ENCODE peak calls at places on chromosomes 16 and 17, in four cellular contexts. One of them, this sample, is unnamed.

GRCh38 chr16:79170565-79171242 is 429.8 kb downstream of the MAF start:
- DNase-seq in AG08395: no peak
- DNase-seq in glomerular endothelial cell: no peak
- DNase-seq in EL: no peak
- DNase-seq in this sample: no peak

GRCh38 chr16:61814716-61815347 is 221.4 kb downstream of the CDH8 start:
- DNase-seq in AG08395: no peak
- DNase-seq in glomerular endothelial cell: no peak
- DNase-seq in EL: peak; percentile 26
- DNase-seq in this sample: no peak

GRCh38 chr17:74241434-74241833 is 28.1 kb downstream of the TTYH2 start:
- DNase-seq in AG08395: no peak
- DNase-seq in glomerular endothelial cell: no peak
- DNase-seq in EL: no peak
- DNase-seq in this sample: no peak

GRCh38 chr17:74110467-74110866 is 93.0 kb upstream of the RPL38 start:
- DNase-seq in AG08395: no peak
- DNase-seq in glomerular endothelial cell: no peak
- DNase-seq in EL: no peak
- DNase-seq in this sample: no peak

GRCh38 chr16:50448522-50448921 is 79.7 kb upstream of the BRD7 start:
- DNase-seq in AG08395: no peak
- DNase-seq in glomerular endothelial cell: no peak
- DNase-seq in EL: no peak
- DNase-seq in this sample: peak; percentile 26

GRCh38 chr17:10249271-10250010 is 51.0 kb upstream of the GAS7 start:
- DNase-seq in AG08395: no peak
- DNase-seq in glomerular endothelial cell: no peak
- DNase-seq in EL: no peak
- DNase-seq in this sample: no peak

GRCh38 chr16:87954361-87954760 is 3.1 kb downstream of the BANP start:
- DNase-seq in AG08395: no peak
- DNase-seq in glomerular endothelial cell: no peak
- DNase-seq in EL: no peak
- DNase-seq in this sample: no peak

GRCh38 chr16:64705443-64705842 is 416.4 kb downstream of the CDH11 start:
- DNase-seq in AG08395: no peak
- DNase-seq in glomerular endothelial cell: no peak
- DNase-seq in EL: peak; percentile 81
- DNase-seq in this sample: no peak

GRCh38 chr17:64097196-64097936 is 32.6 kb downstream of the ERN1 start:
- DNase-seq in AG08395: no peak
- DNase-seq in glomerular endothelial cell: peak; percentile 90
- DNase-seq in EL: peak; percentile 50
- DNase-seq in this sample: peak; percentile 47

GRCh38 chr17:28327031-28327607 is 8.1 kb downstream of the TMEM97 start:
- DNase-seq in AG08395: no peak
- DNase-seq in glomerular endothelial cell: no peak
- DNase-seq in EL: no peak
- DNase-seq in this sample: peak; percentile 59

GRCh38 chr17:40547079-40547784 is 18.0 kb downstream of the CCR7 start:
- DNase-seq in AG08395: no peak
- DNase-seq in glomerular endothelial cell: no peak
- DNase-seq in EL: no peak
- DNase-seq in this sample: no peak

GRCh38 chr17:55162556-55162946 is 102.2 kb upstream of the HLF start:
- DNase-seq in AG08395: no peak
- DNase-seq in glomerular endothelial cell: no peak
- DNase-seq in EL: no peak
- DNase-seq in this sample: no peak

GRCh38 chr17:1188812-1189211 is 9.0 kb upstream of the ABR start:
- DNase-seq in AG08395: peak; percentile 63
- DNase-seq in glomerular endothelial cell: no peak
- DNase-seq in EL: peak; percentile 18
- DNase-seq in this sample: no peak

GRCh38 chr17:76417499-76418143 is 33.2 kb downstream of the SPHK1 start:
- DNase-seq in AG08395: no peak
- DNase-seq in glomerular endothelial cell: no peak
- DNase-seq in EL: peak; percentile 21
- DNase-seq in this sample: no peak

GRCh38 chr17:77738666-77739531 is 219.6 kb upstream of the TNRC6C start:
- DNase-seq in AG08395: no peak
- DNase-seq in glomerular endothelial cell: no peak
- DNase-seq in EL: no peak
- DNase-seq in this sample: no peak

GRCh38 chr17:49624896-49625295 is 49.2 kb downstream of the NXPH3 start:
- DNase-seq in AG08395: peak; percentile 33
- DNase-seq in glomerular endothelial cell: no peak
- DNase-seq in EL: peak; percentile 59
- DNase-seq in this sample: no peak

GRCh38 chr16:82639666-82640336 is 13.0 kb downstream of the CDH13 start:
- DNase-seq in AG08395: peak; percentile 56
- DNase-seq in glomerular endothelial cell: no peak
- DNase-seq in EL: peak; percentile 73
- DNase-seq in this sample: peak; percentile 80

GRCh38 chr16:31479752-31480151 is 3.2 kb upstream of the SLC5A2 start:
- DNase-seq in AG08395: no peak
- DNase-seq in glomerular endothelial cell: no peak
- DNase-seq in EL: no peak
- DNase-seq in this sample: no peak

GRCh38 chr17:40025991-40026815 is 11.0 kb downstream of the CSF3 start:
- DNase-seq in AG08395: no peak
- DNase-seq in glomerular endothelial cell: no peak
- DNase-seq in EL: no peak
- DNase-seq in this sample: peak; percentile 75

GRCh38 chr16:82649766-82650165 is 23.0 kb downstream of the CDH13 start:
- DNase-seq in AG08395: no peak
- DNase-seq in glomerular endothelial cell: no peak
- DNase-seq in EL: no peak
- DNase-seq in this sample: peak; percentile 43